ENCODE peak calls at places on chromosomes 3 and 15, in nine cellular contexts. H, U, X, Q, T, B, O, Y and J are unnamed samples.

GRCh38 chr15:74841761-74842385 is 1.1 kb downstream of the ULK3 start:
- DNase-seq in Q (no peak), T (no peak), B (no peak), X (no peak), O (peak), H (no peak), U (no peak), Y (no peak), J (no peak)

GRCh38 chr3:129577925-129578742 is 28.3 kb downstream of the PLXND1 start:
- DNase-seq in Y (peak), U (no peak), H (no peak), B (no peak), Q (peak), O (no peak), X (no peak), T (no peak), J (no peak)

GRCh38 chr3:187209501-187209900 is 12.2 kb downstream of the RTP1 start:
- DNase-seq in Q (no peak), H (no peak), Y (no peak), O (no peak), T (no peak), B (no peak), X (no peak), U (no peak), J (no peak)

GRCh38 chr3:13420817-13421755 is 964 bp upstream of the NUP210 start:
- DNase-seq in T (peak), Y (peak), B (no peak), O (peak), Q (peak), U (peak), X (no peak), H (peak), J (no peak)

GRCh38 chr3:151974067-151974466 is 100.6 kb downstream of the SUCNR1 start:
- DNase-seq in X (no peak), H (no peak), B (no peak), U (no peak), T (no peak), O (no peak), Y (no peak), Q (no peak), J (no peak)

GRCh38 chr3:143720381-143720780 is 127.9 kb downstream of the SLC9A9 start:
- DNase-seq in T (no peak), Y (no peak), H (peak), Q (no peak), B (no peak), U (no peak), X (no peak), O (no peak), J (no peak)

GRCh38 chr15:28132524-28133275 is 33.6 kb upstream of the OCA2 start:
- DNase-seq in B (no peak), Q (no peak), Y (no peak), X (peak), U (no peak), T (no peak), H (no peak), O (no peak), J (peak)

GRCh38 chr15:71055461-71055860 is 59.8 kb upstream of the THSD4 start:
- DNase-seq in X (no peak), U (no peak), Q (no peak), O (no peak), T (no peak), Y (no peak), H (no peak), B (no peak), J (no peak)

GRCh38 chr15:47376190-47376589 is 341.1 kb upstream of the SEMA6D start:
- DNase-seq in Q (no peak), T (no peak), U (no peak), H (no peak), X (no peak), O (no peak), Y (no peak), B (no peak), J (no peak)

GRCh38 chr3:15942936-15943335 is 145.2 kb upstream of the ANKRD28 start:
- DNase-seq in Y (no peak), Q (no peak), T (no peak), U (no peak), H (no peak), B (no peak), O (no peak), X (no peak), J (no peak)

GRCh38 chr3:64342940-64343691 is 117.8 kb upstream of the PRICKLE2 start:
- DNase-seq in B (no peak), Q (no peak), U (no peak), X (peak), O (no peak), H (no peak), T (no peak), Y (no peak), J (no peak)

GRCh38 chr3:97821413-97821809 is 400 bp upstream of the CRYBG3 start:
- DNase-seq in O (peak), Q (no peak), B (peak), X (no peak), U (peak), Y (no peak), T (no peak), H (peak), J (peak)